ENCODE peak calls at places on chromosomes 16 and 17, in seven cellular contexts. One of them, this sample, is unnamed.

GRCh38 chr17:31802502-31802901 is 56.5 kb downstream of the COPRS start:
- DNase-seq in activated effector memory CD4-positive, alpha-beta T cell treated with Interleukin-2 at 50 U/mL for 16 hours: no peak
- DNase-seq in BJ: no peak
- DNase-seq in colonic mucosa: peak
- DNase-seq in GM20000: no peak
- DNase-seq in GM10248: no peak
- DNase-seq in CD4-positive, alpha-beta T cell: no peak
- DNase-seq in this sample: no peak

GRCh38 chr16:84593825-84594724 is 23.8 kb downstream of the COTL1 start:
- DNase-seq in activated effector memory CD4-positive, alpha-beta T cell treated with Interleukin-2 at 50 U/mL for 16 hours: peak
- DNase-seq in BJ: no peak
- DNase-seq in colonic mucosa: peak
- DNase-seq in GM20000: peak
- DNase-seq in GM10248: peak
- DNase-seq in CD4-positive, alpha-beta T cell: peak
- DNase-seq in this sample: peak

GRCh38 chr17:27520571-27521185 is 64.4 kb downstream of the KSR1 start:
- DNase-seq in activated effector memory CD4-positive, alpha-beta T cell treated with Interleukin-2 at 50 U/mL for 16 hours: no peak
- DNase-seq in BJ: no peak
- DNase-seq in colonic mucosa: no peak
- DNase-seq in GM20000: no peak
- DNase-seq in GM10248: no peak
- DNase-seq in CD4-positive, alpha-beta T cell: no peak
- DNase-seq in this sample: no peak

GRCh38 chr16:4968879-4969278 is 10.7 kb downstream of the SEC14L5 start:
- DNase-seq in activated effector memory CD4-positive, alpha-beta T cell treated with Interleukin-2 at 50 U/mL for 16 hours: no peak
- DNase-seq in BJ: no peak
- DNase-seq in colonic mucosa: no peak
- DNase-seq in GM20000: no peak
- DNase-seq in GM10248: no peak
- DNase-seq in CD4-positive, alpha-beta T cell: no peak
- DNase-seq in this sample: no peak

GRCh38 chr16:56211471-56211944 is 20.2 kb downstream of the GNAO1 start:
- DNase-seq in activated effector memory CD4-positive, alpha-beta T cell treated with Interleukin-2 at 50 U/mL for 16 hours: no peak
- DNase-seq in BJ: peak
- DNase-seq in colonic mucosa: no peak
- DNase-seq in GM20000: no peak
- DNase-seq in GM10248: no peak
- DNase-seq in CD4-positive, alpha-beta T cell: no peak
- DNase-seq in this sample: no peak

GRCh38 chr17:1422907-1423306 is 22.9 kb upstream of the YWHAE start:
- DNase-seq in activated effector memory CD4-positive, alpha-beta T cell treated with Interleukin-2 at 50 U/mL for 16 hours: no peak
- DNase-seq in BJ: peak
- DNase-seq in colonic mucosa: no peak
- DNase-seq in GM20000: no peak
- DNase-seq in GM10248: no peak
- DNase-seq in CD4-positive, alpha-beta T cell: no peak
- DNase-seq in this sample: peak

GRCh38 chr16:28826141-28826540 is 3.3 kb downstream of the ATXN2L start:
- DNase-seq in activated effector memory CD4-positive, alpha-beta T cell treated with Interleukin-2 at 50 U/mL for 16 hours: no peak
- DNase-seq in BJ: no peak
- DNase-seq in colonic mucosa: no peak
- DNase-seq in GM20000: peak
- DNase-seq in GM10248: no peak
- DNase-seq in CD4-positive, alpha-beta T cell: no peak
- DNase-seq in this sample: no peak

GRCh38 chr17:41483991-41484826 is 3.3 kb upstream of the KRT35 start:
- DNase-seq in activated effector memory CD4-positive, alpha-beta T cell treated with Interleukin-2 at 50 U/mL for 16 hours: no peak
- DNase-seq in BJ: no peak
- DNase-seq in colonic mucosa: no peak
- DNase-seq in GM20000: no peak
- DNase-seq in GM10248: no peak
- DNase-seq in CD4-positive, alpha-beta T cell: no peak
- DNase-seq in this sample: no peak

GRCh38 chr17:7293131-7293557 is 1.3 kb downstream of the YBX2 start:
- DNase-seq in activated effector memory CD4-positive, alpha-beta T cell treated with Interleukin-2 at 50 U/mL for 16 hours: no peak
- DNase-seq in BJ: no peak
- DNase-seq in colonic mucosa: no peak
- DNase-seq in GM20000: peak
- DNase-seq in GM10248: no peak
- DNase-seq in CD4-positive, alpha-beta T cell: no peak
- DNase-seq in this sample: no peak

GRCh38 chr16:86857807-86858206 is 279.5 kb downstream of the FOXL1 start:
- DNase-seq in activated effector memory CD4-positive, alpha-beta T cell treated with Interleukin-2 at 50 U/mL for 16 hours: no peak
- DNase-seq in BJ: no peak
- DNase-seq in colonic mucosa: no peak
- DNase-seq in GM20000: no peak
- DNase-seq in GM10248: no peak
- DNase-seq in CD4-positive, alpha-beta T cell: no peak
- DNase-seq in this sample: no peak

GRCh38 chr16:11047939-11048500 is 103.7 kb downstream of the CLEC16A start:
- DNase-seq in activated effector memory CD4-positive, alpha-beta T cell treated with Interleukin-2 at 50 U/mL for 16 hours: no peak
- DNase-seq in BJ: no peak
- DNase-seq in colonic mucosa: no peak
- DNase-seq in GM20000: no peak
- DNase-seq in GM10248: no peak
- DNase-seq in CD4-positive, alpha-beta T cell: no peak
- DNase-seq in this sample: no peak

GRCh38 chr16:80014241-80014939 is 413.9 kb upstream of the MAF start:
- DNase-seq in activated effector memory CD4-positive, alpha-beta T cell treated with Interleukin-2 at 50 U/mL for 16 hours: no peak
- DNase-seq in BJ: no peak
- DNase-seq in colonic mucosa: no peak
- DNase-seq in GM20000: no peak
- DNase-seq in GM10248: no peak
- DNase-seq in CD4-positive, alpha-beta T cell: no peak
- DNase-seq in this sample: peak

GRCh38 chr16:3174618-3175148 is 13.3 kb upstream of the OR1F1 start:
- DNase-seq in activated effector memory CD4-positive, alpha-beta T cell treated with Interleukin-2 at 50 U/mL for 16 hours: no peak
- DNase-seq in BJ: no peak
- DNase-seq in colonic mucosa: no peak
- DNase-seq in GM20000: no peak
- DNase-seq in GM10248: no peak
- DNase-seq in CD4-positive, alpha-beta T cell: no peak
- DNase-seq in this sample: no peak

GRCh38 chr17:27457405-27457730 is 1.1 kb downstream of the KSR1 start:
- DNase-seq in activated effector memory CD4-positive, alpha-beta T cell treated with Interleukin-2 at 50 U/mL for 16 hours: no peak
- DNase-seq in BJ: no peak
- DNase-seq in colonic mucosa: no peak
- DNase-seq in GM20000: no peak
- DNase-seq in GM10248: no peak
- DNase-seq in CD4-positive, alpha-beta T cell: no peak
- DNase-seq in this sample: no peak

GRCh38 chr16:73743665-73744496 is 552.7 kb upstream of the PSMD7 start:
- DNase-seq in activated effector memory CD4-positive, alpha-beta T cell treated with Interleukin-2 at 50 U/mL for 16 hours: no peak
- DNase-seq in BJ: no peak
- DNase-seq in colonic mucosa: peak
- DNase-seq in GM20000: no peak
- DNase-seq in GM10248: no peak
- DNase-seq in CD4-positive, alpha-beta T cell: no peak
- DNase-seq in this sample: no peak

This sample was measured in fibroblast of gingiva.